ENCODE peak calls at places on chromosomes 6 and 20, in four cellular contexts. E is naive thymus-derived CD8-positive, alpha-beta T cell; M is PC-3; J is AG08396. L is an unnamed sample.

GRCh38 chr6:13769655-13770053 is 44.7 kb downstream of the MCUR1 start:
- DNase-seq in E (no peak), M (no peak), J (no peak), L (no peak)

GRCh38 chr6:52650946-52651345 is 20.0 kb upstream of the TMEM14A start:
- DNase-seq in E (no peak), M (no peak), J (no peak), L (no peak)

GRCh38 chr20:37907677-37908397 is 4.9 kb downstream of the VSTM2L start:
- DNase-seq in E (no peak), M (peak), J (peak), L (peak)

GRCh38 chr6:19736066-19736465 is 101.1 kb upstream of the ID4 start:
- DNase-seq in E (no peak), M (no peak), J (no peak), L (no peak)

GRCh38 chr6:130587778-130588520 is 222.1 kb downstream of the TMEM200A start:
- DNase-seq in E (no peak), M (peak), J (peak), L (peak)

GRCh38 chr6:42378536-42378935 is 73.2 kb downstream of the TRERF1 start:
- DNase-seq in E (no peak), M (no peak), J (no peak), L (no peak)

GRCh38 chr20:1844723-1845523 is 50.3 kb upstream of the SIRPA start:
- DNase-seq in E (no peak), M (no peak), J (peak), L (no peak)

GRCh38 chr6:115643762-115644161 is 416.9 kb downstream of the FRK start:
- DNase-seq in E (no peak), M (peak), J (peak), L (peak)

GRCh38 chr6:42021847-42022754 is 28.2 kb upstream of the TAF8 start:
- DNase-seq in E (peak), M (no peak), J (no peak), L (no peak)

GRCh38 chr20:40511478-40511877 is 177.6 kb downstream of the MAFB start:
- DNase-seq in E (no peak), M (no peak), J (no peak), L (no peak)

GRCh38 chr20:32893878-32894483 is 35.3 kb downstream of the EFCAB8 start:
- DNase-seq in E (no peak), M (peak), J (peak), L (peak)

L was measured in kidney tubule cell.